ENCODE peak calls at places on chromosomes 12 and 14, in six cellular contexts. O is mesendoderm, Q is IMR-90, T is K562, A is HepG2, F is PC-3. S is an unnamed sample.

GRCh38 chr14:54894995-54895394 is 7.6 kb downstream of the GCH1 start:
- DNase-seq in O (no peak), Q (peak), T (no peak), A (no peak), F (peak), S (no peak)

GRCh38 chr12:132446535-132447326 is 43.2 kb upstream of the FBRSL1 start:
- DNase-seq in O (peak), Q (no peak), T (no peak), A (no peak), F (no peak), S (peak)

GRCh38 chr14:66643344-66643743 is 135.4 kb downstream of the GPHN start:
- DNase-seq in O (no peak), Q (peak), T (no peak), A (no peak), F (peak), S (no peak)

GRCh38 chr14:73207615-73208014 is 29.7 kb upstream of the PAPLN start:
- DNase-seq in O (no peak), Q (no peak), T (no peak), A (no peak), F (no peak), S (no peak)

GRCh38 chr12:8678661-8679111 is 16.1 kb upstream of the MFAP5 start:
- DNase-seq in O (peak), Q (no peak), T (no peak), A (no peak), F (no peak), S (no peak)

GRCh38 chr14:30375280-30375892 is 183.6 kb upstream of the G2E3 start:
- DNase-seq in O (peak), Q (peak), T (peak), A (peak), F (peak), S (peak)

GRCh38 chr12:89492883-89493282 is 31.7 kb downstream of the GALNT4 start:
- DNase-seq in O (no peak), Q (no peak), T (no peak), A (peak), F (no peak), S (no peak)

GRCh38 chr12:56102683-56103065 is 1.7 kb upstream of the PA2G4 start:
- DNase-seq in O (no peak), Q (no peak), T (no peak), A (no peak), F (no peak), S (no peak)

GRCh38 chr12:127650626-127651025 is 616.3 kb upstream of the TMEM132C start:
- DNase-seq in O (no peak), Q (peak), T (no peak), A (no peak), F (no peak), S (no peak)

GRCh38 chr12:66048843-66049537 is 81.6 kb downstream of the LLPH start:
- DNase-seq in O (no peak), Q (peak), T (no peak), A (peak), F (peak), S (no peak)

GRCh38 chr14:36657409-36658090 is 4.1 kb upstream of the PAX9 start:
- DNase-seq in O (peak), Q (no peak), T (no peak), A (no peak), F (peak), S (peak)

DNA sequence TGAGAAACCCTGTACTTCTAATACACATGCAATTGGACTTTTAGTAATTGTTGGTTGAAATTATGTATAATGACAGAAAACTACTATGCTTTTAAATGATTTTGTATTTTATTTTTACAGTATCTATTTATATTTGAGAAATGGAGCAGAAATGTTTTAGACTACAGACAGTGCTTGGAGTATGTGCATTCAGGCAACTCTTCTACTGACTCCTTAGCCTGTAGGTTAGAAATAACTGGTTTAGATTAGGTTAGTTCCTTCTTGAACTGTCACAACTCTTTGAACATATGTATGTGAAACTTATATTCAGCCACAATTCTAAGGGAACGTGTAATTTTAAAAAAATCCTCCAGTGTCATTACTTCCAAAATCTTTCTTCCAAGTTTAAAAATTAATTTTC is 1.7 kb downstream of the FGFR1OP2 start:
- DNase-seq in O (no peak), Q (no peak), T (no peak), A (no peak), F (no peak), S (no peak)
- H3K4me2 ChIP-seq in O (no peak), Q (peak), T (peak), A (peak), F (peak), S (peak)

GRCh38 chr12:11695321-11695720 is 45.8 kb downstream of the ETV6 start:
- DNase-seq in O (peak), Q (peak), T (no peak), A (no peak), F (no peak), S (no peak)
- H3K9ac ChIP-seq in O (no peak), Q (no peak), T (no peak), A (no peak), F (no peak), S (no peak)

DNA sequence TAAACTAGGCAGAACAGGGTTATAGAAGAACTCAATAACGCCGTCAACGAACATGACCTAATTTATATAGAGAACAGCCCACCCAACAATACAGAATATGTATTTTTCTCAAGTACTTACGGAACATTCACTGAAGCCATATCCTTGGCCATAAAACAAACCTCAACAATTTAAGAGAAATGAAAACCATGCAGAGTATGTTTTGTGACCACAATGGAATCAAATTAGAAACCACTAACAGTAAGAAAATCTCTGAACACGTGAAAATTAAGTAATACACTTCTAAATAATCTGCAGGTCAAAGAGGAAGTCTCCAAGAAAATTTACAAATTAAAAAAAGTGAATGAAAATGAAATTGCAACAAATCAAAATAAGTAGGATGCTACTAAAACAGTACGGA is 9.4 kb downstream of the SART3 start:
- DNase-seq in O (no peak), Q (peak), T (no peak), A (no peak), F (no peak), S (no peak)
- H3K4me2 ChIP-seq in O (no peak), Q (peak), T (no peak), A (no peak), F (no peak), S (no peak)

GRCh38 chr14:68924392-68925158 is 54.5 kb downstream of the ACTN1 start:
- DNase-seq in O (peak), Q (no peak), T (no peak), A (peak), F (peak), S (peak)
- H3K9ac ChIP-seq in O (no peak), Q (peak), T (no peak), A (peak), F (no peak), S (no peak)

GRCh38 chr14:59454131-59454530 is 11.0 kb downstream of the GPR135 start:
- DNase-seq in O (no peak), Q (peak), T (no peak), A (no peak), F (peak), S (no peak)
- H3K4me2 ChIP-seq in O (no peak), Q (peak), T (no peak), A (no peak), F (no peak), S (no peak)

GRCh38 chr14:69499436-69499835 is 14.9 kb downstream of the PLEKHD1 start:
- DNase-seq in O (no peak), Q (no peak), T (no peak), A (no peak), F (no peak), S (no peak)

GRCh38 chr14:69500096-69500495 is 15.6 kb downstream of the PLEKHD1 start:
- DNase-seq in O (no peak), Q (no peak), T (no peak), A (no peak), F (no peak), S (no peak)

GRCh38 chr14:69504775-69505174 is 20.2 kb downstream of the PLEKHD1 start:
- DNase-seq in O (no peak), Q (no peak), T (no peak), A (no peak), F (no peak), S (no peak)

GRCh38 chr14:69501362-69501964 is 16.9 kb downstream of the PLEKHD1 start:
- DNase-seq in O (no peak), Q (peak), T (no peak), A (no peak), F (no peak), S (no peak)

GRCh38 chr14:69500736-69501135 is 16.2 kb downstream of the PLEKHD1 start:
- DNase-seq in O (no peak), Q (no peak), T (no peak), A (no peak), F (no peak), S (no peak)
- H3K9ac ChIP-seq in O (no peak), Q (no peak), T (no peak), A (no peak), F (no peak), S (no peak)

GRCh38 chr12:51994959-51995358 is 11.8 kb upstream of the TAMALIN start:
- DNase-seq in O (no peak), Q (peak), T (no peak), A (no peak), F (no peak), S (no peak)
- H3K4me2 ChIP-seq in O (no peak), Q (no peak), T (no peak), A (no peak), F (no peak), S (no peak)